ENCODE peak calls at places on chromosomes 3 and 15, in eight cellular contexts. L, S, B, V, N, C, A and R are unnamed samples.

GRCh38 chr3:38587548-38588131 is 61.8 kb downstream of the SCN5A start:
- DNase-seq in L (no peak), S (peak; percentile 31), B (no peak), V (no peak), N (no peak), C (no peak), A (no peak), R (no peak)

GRCh38 chr15:100175406-100176114 is 166.2 kb downstream of the ADAMTS17 start:
- DNase-seq in L (no peak), S (no peak), B (no peak), V (no peak), N (no peak), C (no peak), A (no peak), R (no peak)

GRCh38 chr3:50154840-50155490 is at the start of gene SEMA3F:
- DNase-seq in L (peak; percentile 62), S (peak; percentile 73), B (no peak), V (peak; percentile 97), N (peak; percentile 95), C (no peak), A (peak; percentile 62), R (no peak)

GRCh38 chr3:62562017-62562416 is 188.7 kb upstream of the FEZF2 start:
- DNase-seq in L (no peak), S (no peak), B (no peak), V (no peak), N (peak; percentile 75), C (no peak), A (no peak), R (peak; percentile 60)

GRCh38 chr15:64599226-64599625 is 138.8 kb downstream of the ZNF609 start:
- DNase-seq in L (no peak), S (no peak), B (no peak), V (no peak), N (no peak), C (no peak), A (no peak), R (no peak)

GRCh38 chr15:56754993-56755392 is 21.7 kb upstream of the ZNF280D start:
- DNase-seq in L (no peak), S (no peak), B (no peak), V (no peak), N (peak; percentile 52), C (no peak), A (no peak), R (no peak)

GRCh38 chr3:64267774-64268604 is 42.7 kb upstream of the PRICKLE2 start:
- DNase-seq in L (no peak), S (peak; percentile 59), B (no peak), V (no peak), N (peak; percentile 90), C (no peak), A (peak; percentile 38), R (peak; percentile 40)

GRCh38 chr15:70453238-70453637 is 310.1 kb downstream of the UACA start:
- DNase-seq in L (no peak), S (no peak), B (no peak), V (no peak), N (no peak), C (no peak), A (no peak), R (no peak)

GRCh38 chr3:31724681-31725080 is 192.0 kb downstream of the STT3B start:
- DNase-seq in L (no peak), S (no peak), B (no peak), V (peak; percentile 22), N (no peak), C (no peak), A (no peak), R (no peak)

GRCh38 chr15:66830358-66830757 is 128.3 kb downstream of the SMAD6 start:
- DNase-seq in L (no peak), S (no peak), B (no peak), V (no peak), N (peak; percentile 71), C (peak; percentile 46), A (no peak), R (no peak)

GRCh38 chr3:51966941-51967383 is 292 bp downstream of the PCBP4 start:
- DNase-seq in L (peak; percentile 44), S (no peak), B (no peak), V (no peak), N (peak; percentile 22), C (no peak), A (no peak), R (no peak)

GRCh38 chr3:60890226-60890625 is 361.0 kb downstream of the FHIT start:
- DNase-seq in L (no peak), S (no peak), B (no peak), V (no peak), N (no peak), C (no peak), A (no peak), R (no peak)

GRCh38 chr3:43629254-43629653 is 7.4 kb upstream of the ANO10 start:
- DNase-seq in L (no peak), S (no peak), B (no peak), V (no peak), N (no peak), C (no peak), A (no peak), R (no peak)

GRCh38 chr3:49020335-49021212 is 1.3 kb upstream of the NDUFAF3 start:
- DNase-seq in L (peak; percentile 51), S (no peak), B (no peak), V (peak; percentile 67), N (peak; percentile 42), C (no peak), A (peak; percentile 35), R (no peak)